ENCODE peak calls at places on chromosomes 13 and 19, in six cellular contexts. Y is dorsolateral prefrontal cortex, Q is Peyer's patch, C is progenitor cell of endocrine pancreas, N is GM23338, S is neural crest cell. O is an unnamed sample.

GRCh38 chr13:42328672-42329071 is 56.7 kb downstream of the AKAP11 start:
- DNase-seq in Y (no peak), Q (no peak), C (no peak), N (no peak), S (no peak), O (no peak)

GRCh38 chr13:91668844-91669495 is 270.5 kb downstream of the GPC5 start:
- DNase-seq in Y (no peak), Q (no peak), C (no peak), N (no peak), S (no peak), O (no peak)

GRCh38 chr13:26022538-26023292 is 29.1 kb downstream of the SHISA2 start:
- DNase-seq in Y (no peak), Q (no peak), C (no peak), N (no peak), S (peak), O (peak)

GRCh38 chr19:16380314-16380695 is 55.7 kb downstream of the KLF2 start:
- DNase-seq in Y (no peak), Q (no peak), C (no peak), N (no peak), S (no peak), O (no peak)

GRCh38 chr19:13181747-13182388 is 31.7 kb downstream of the IER2 start:
- DNase-seq in Y (peak), Q (peak), C (no peak), N (no peak), S (no peak), O (no peak)

GRCh38 chr19:38417544-38418506 is 8.2 kb downstream of the RASGRP4 start:
- DNase-seq in Y (no peak), Q (peak), C (peak), N (peak), S (peak), O (no peak)

GRCh38 chr19:15508035-15508710 is at the start of gene CYP4F22:
- DNase-seq in Y (no peak), Q (no peak), C (no peak), N (peak), S (no peak), O (no peak)

GRCh38 chr13:27599845-27600553 is 20.3 kb downstream of the LNX2 start:
- DNase-seq in Y (no peak), Q (no peak), C (no peak), N (peak), S (no peak), O (no peak)

GRCh38 chr19:5080030-5080644 is 111.2 kb downstream of the KDM4B start:
- DNase-seq in Y (peak), Q (no peak), C (no peak), N (no peak), S (no peak), O (no peak)

GRCh38 chr13:111558700-111559088 is 238.3 kb downstream of the TEX29 start:
- DNase-seq in Y (no peak), Q (no peak), C (no peak), N (no peak), S (no peak), O (no peak)

GRCh38 chr13:40254394-40254793 is 412.0 kb downstream of the FOXO1 start:
- DNase-seq in Y (no peak), Q (no peak), C (no peak), N (no peak), S (no peak), O (no peak)

GRCh38 chr13:29546662-29547061 is 48.8 kb downstream of the SLC7A1 start:
- DNase-seq in Y (no peak), Q (no peak), C (no peak), N (no peak), S (no peak), O (no peak)

GRCh38 chr13:74136089-74136658 is 2.0 kb upstream of the KLF12 start:
- DNase-seq in Y (no peak), Q (peak), C (peak), N (peak), S (peak), O (no peak)

GRCh38 chr13:34758628-34759027 is 183.4 kb upstream of the NBEA start:
- DNase-seq in Y (no peak), Q (no peak), C (no peak), N (no peak), S (no peak), O (no peak)

GRCh38 chr13:25874907-25875306 is 176.9 kb downstream of the SHISA2 start:
- DNase-seq in Y (no peak), Q (peak), C (no peak), N (no peak), S (no peak), O (no peak)

GRCh38 chr19:2476451-2477140 is 669 bp downstream of the GADD45B start:
- DNase-seq in Y (no peak), Q (peak), C (no peak), N (peak), S (no peak), O (no peak)

GRCh38 chr13:42047561-42048322 is 706 bp upstream of the DGKH start:
- DNase-seq in Y (no peak), Q (peak), C (peak), N (peak), S (peak), O (no peak)

GRCh38 chr19:38385804-38386257 is 2.0 kb downstream of the GGN start:
- DNase-seq in Y (no peak), Q (no peak), C (no peak), N (peak), S (no peak), O (no peak)

GRCh38 chr19:4083677-4084546 is 17.2 kb upstream of the ZBTB7A start:
- DNase-seq in Y (no peak), Q (peak), C (no peak), N (peak), S (no peak), O (no peak)

GRCh38 chr19:48713041-48713863 is 6.3 kb downstream of the MAMSTR start:
- DNase-seq in Y (no peak), Q (no peak), C (no peak), N (peak), S (no peak), O (no peak)

GRCh38 chr13:38888309-38888708 is 102.3 kb downstream of the STOML3 start:
- DNase-seq in Y (no peak), Q (no peak), C (no peak), N (no peak), S (no peak), O (no peak)

GRCh38 chr13:30725331-30726085 is 9.8 kb upstream of the ALOX5AP start:
- DNase-seq in Y (no peak), Q (no peak), C (no peak), N (no peak), S (no peak), O (no peak)

GRCh38 chr13:25180795-25181537 is 8.9 kb upstream of the AMER2 start:
- DNase-seq in Y (no peak), Q (no peak), C (no peak), N (no peak), S (no peak), O (no peak)

GRCh38 chr19:1859319-1859718 is 4.1 kb downstream of the KLF16 start:
- DNase-seq in Y (no peak), Q (no peak), C (no peak), N (no peak), S (no peak), O (no peak)

GRCh38 chr13:59398127-59398526 is 765.6 kb downstream of the DIAPH3 start:
- DNase-seq in Y (no peak), Q (no peak), C (no peak), N (no peak), S (no peak), O (no peak)
- TF ChIP-seq CTCF in Y (no peak), Q (no peak), C (no peak), N (no peak), S (no peak), O (no peak)

GRCh38 chr13:32023698-32024097 is 7.9 kb upstream of the FRY start:
- DNase-seq in Y (no peak), Q (no peak), C (no peak), N (no peak), S (no peak), O (no peak)
- TF ChIP-seq CTCF in Y (no peak), Q (no peak), C (no peak), N (peak), S (peak), O (no peak)

DNA sequence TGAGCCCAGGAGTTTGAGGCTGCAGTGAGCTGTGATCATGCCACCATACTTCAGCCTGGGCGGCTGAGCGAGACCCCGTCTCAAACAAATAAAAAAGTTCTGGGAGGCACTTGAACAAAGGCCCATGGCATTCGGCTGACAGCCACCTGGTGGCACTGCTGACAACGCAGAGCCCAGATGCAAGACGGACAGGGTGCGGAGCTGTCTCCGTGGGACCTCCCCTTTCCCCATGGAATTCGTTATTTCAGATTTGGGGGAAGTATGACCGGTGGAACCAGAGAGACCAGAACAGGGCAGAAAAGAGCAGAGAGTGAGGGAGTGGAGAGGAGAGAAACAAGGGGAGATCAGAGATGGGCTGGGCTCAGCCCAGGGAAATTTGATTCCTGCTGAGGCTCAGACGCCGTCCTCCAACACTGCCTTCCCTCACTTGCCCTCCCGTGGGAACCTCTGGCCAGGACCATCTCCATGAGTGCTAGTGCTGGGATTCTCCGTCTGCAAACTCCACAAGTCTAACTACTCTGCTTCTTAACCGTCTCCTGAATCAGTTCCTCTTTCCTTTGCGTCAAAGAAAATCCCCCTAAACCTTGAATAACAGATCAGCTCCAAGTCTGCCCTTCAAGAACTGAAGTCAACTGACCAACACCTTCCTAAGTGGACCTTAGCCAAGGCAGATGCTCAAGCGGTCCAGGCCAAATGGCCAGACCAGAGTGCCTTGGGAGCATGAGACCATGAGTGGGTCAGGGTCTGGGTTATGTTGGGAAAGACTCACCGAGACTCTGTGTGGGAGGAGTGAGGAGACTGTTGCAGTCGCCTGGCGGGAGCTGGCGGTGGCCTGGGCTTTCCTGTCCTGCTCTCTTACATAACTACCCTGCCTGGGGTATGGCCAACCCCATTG is 11.9 kb upstream of the ATF5 start:
- DNase-seq in Y (no peak), Q (no peak), C (no peak), N (peak), S (no peak), O (no peak)
- TF ChIP-seq CTCF in Y (peak), Q (no peak), C (peak), N (peak), S (peak), O (no peak)

GRCh38 chr13:79349011-79349410 is 57.0 kb downstream of the RBM26 start:
- DNase-seq in Y (no peak), Q (no peak), C (no peak), N (no peak), S (no peak), O (no peak)
- TF ChIP-seq CTCF in Y (no peak), Q (no peak), C (no peak), N (no peak), S (no peak), O (no peak)

O was measured in vagina.